ENCODE peak calls at places on chromosomes 1 and 21, in four cellular contexts. J is epithelial cell of proximal tubule, D is esophagus squamous epithelium, L is midbrain. A is an unnamed sample.

GRCh38 chr21:40685121-40685630 is 161.8 kb downstream of the DSCAM start:
- DNase-seq in J (peak; percentile 19), D (no peak), L (no peak), A (peak; percentile 48)

GRCh38 chr1:43639990-43640794 is 9.8 kb upstream of the KDM4A start:
- DNase-seq in J (no peak), D (no peak), L (no peak), A (no peak)

GRCh38 chr1:59173721-59174120 is 123.2 kb upstream of the FGGY start:
- DNase-seq in J (no peak), D (no peak), L (no peak), A (peak; percentile 30)

GRCh38 chr1:214453109-214453722 is 98.2 kb downstream of the PTPN14 start:
- DNase-seq in J (peak; percentile 70), D (no peak), L (no peak), A (peak; percentile 74)

GRCh38 chr21:27647401-27647800 is 680.5 kb upstream of the ADAMTS5 start:
- DNase-seq in J (no peak), D (no peak), L (no peak), A (no peak)

GRCh38 chr21:42097860-42098259 is 26.7 kb downstream of the UMODL1 start:
- DNase-seq in J (peak; percentile 81), D (no peak), L (no peak), A (peak; percentile 96)

GRCh38 chr1:152035406-152036315 is 1.1 kb downstream of the S100A11 start:
- DNase-seq in J (no peak), D (no peak), L (no peak), A (peak; percentile 28)

GRCh38 chr21:26077523-26077922 is 93.0 kb downstream of the APP start:
- DNase-seq in J (no peak), D (no peak), L (no peak), A (no peak)

GRCh38 chr1:115771847-115772457 is 3.4 kb upstream of the CASQ2 start:
- DNase-seq in J (no peak), D (no peak), L (peak; percentile 80), A (peak; percentile 73)

GRCh38 chr1:15171271-15171908 is 17.8 kb downstream of the TMEM51 start:
- DNase-seq in J (no peak), D (no peak), L (no peak), A (no peak)

GRCh38 chr1:222095606-222096475 is 354.0 kb upstream of the DUSP10 start:
- DNase-seq in J (no peak), D (no peak), L (peak; percentile 7), A (no peak)

GRCh38 chr1:158998781-158999161 is 10.9 kb upstream of the IFI16 start:
- DNase-seq in J (no peak), D (no peak), L (peak; percentile 78), A (peak; percentile 30)

GRCh38 chr1:110097507-110098221 is 14.6 kb upstream of the UBL4B start:
- DNase-seq in J (no peak), D (no peak), L (no peak), A (no peak)

GRCh38 chr1:115670476-115671175 is 28.9 kb downstream of the VANGL1 start:
- DNase-seq in J (no peak), D (no peak), L (no peak), A (no peak)

A was measured in RCC 7860.